ENCODE peak calls at places on chromosomes 12 and 14, in seven cellular contexts. G, D, S, O, T, R and B are unnamed samples.

GRCh38 chr12:112130461-112130998 is 5.2 kb downstream of the TRAFD1 start:
- DNase-seq in O (no peak), R (no peak), G (no peak), T (no peak), S (no peak), D (no peak), B (no peak)

GRCh38 chr14:74875941-74876913 is at the start of gene PROX2:
- DNase-seq in G (no peak), R (no peak), T (no peak), O (no peak), S (no peak), D (no peak), B (no peak)

GRCh38 chr12:51342416-51342815 is 4.1 kb downstream of the CELA1 start:
- DNase-seq in T (no peak), G (no peak), O (no peak), R (no peak), S (no peak), D (no peak), B (no peak)

GRCh38 chr14:89167705-89168104 is 249.3 kb downstream of the FOXN3 start:
- DNase-seq in D (no peak), R (no peak), G (no peak), S (no peak), T (no peak), O (no peak), B (no peak)

GRCh38 chr14:79856357-79856756 is 354.9 kb downstream of the DIO2 start:
- DNase-seq in T (no peak), S (no peak), D (no peak), O (no peak), G (no peak), R (no peak), B (no peak)

GRCh38 chr12:46938071-46938678 is 112.4 kb upstream of the SLC38A4 start:
- DNase-seq in O (no peak), R (no peak), G (no peak), S (no peak), D (no peak), T (no peak), B (no peak)

GRCh38 chr12:29611906-29612305 is 114.4 kb upstream of the OVCH1 start:
- DNase-seq in S (no peak), T (no peak), D (no peak), R (no peak), G (no peak), O (no peak), B (no peak)

GRCh38 chr14:77290705-77291104 is 19.7 kb upstream of the NGB start:
- DNase-seq in O (no peak), D (no peak), G (peak), T (no peak), R (no peak), S (no peak), B (no peak)

GRCh38 chr14:65062096-65063075 is 39.9 kb downstream of the MAX start:
- DNase-seq in S (no peak), O (no peak), R (no peak), D (no peak), G (no peak), T (no peak), B (no peak)

GRCh38 chr14:38662781-38663180 is 406.9 kb upstream of the CLEC14A start:
- DNase-seq in D (no peak), R (no peak), G (no peak), T (no peak), S (no peak), O (no peak), B (no peak)

GRCh38 chr12:91388573-91388972 is 206.0 kb upstream of the DCN start:
- DNase-seq in O (no peak), G (no peak), T (no peak), S (no peak), D (no peak), R (no peak), B (no peak)

GRCh38 chr12:117125769-117126168 is 26.6 kb upstream of the TESC start:
- DNase-seq in S (no peak), T (no peak), D (no peak), G (no peak), O (no peak), R (no peak), B (no peak)

GRCh38 chr14:53670701-53671100 is 285.9 kb downstream of the BMP4 start:
- DNase-seq in R (no peak), D (no peak), O (no peak), G (no peak), T (no peak), S (no peak), B (no peak)

GRCh38 chr14:78088941-78089340 is 81.2 kb upstream of the NRXN3 start:
- DNase-seq in G (peak), S (no peak), T (no peak), D (no peak), R (no peak), O (no peak), B (no peak)

GRCh38 chr12:79420146-79420618 is 270.6 kb downstream of the PAWR start:
- DNase-seq in T (no peak), G (peak), D (no peak), S (no peak), O (no peak), R (peak), B (no peak)

GRCh38 chr12:106108187-106108816 is 30.5 kb downstream of the NUAK1 start:
- DNase-seq in R (no peak), T (no peak), D (no peak), G (peak), S (peak), O (no peak), B (no peak)

DNA sequence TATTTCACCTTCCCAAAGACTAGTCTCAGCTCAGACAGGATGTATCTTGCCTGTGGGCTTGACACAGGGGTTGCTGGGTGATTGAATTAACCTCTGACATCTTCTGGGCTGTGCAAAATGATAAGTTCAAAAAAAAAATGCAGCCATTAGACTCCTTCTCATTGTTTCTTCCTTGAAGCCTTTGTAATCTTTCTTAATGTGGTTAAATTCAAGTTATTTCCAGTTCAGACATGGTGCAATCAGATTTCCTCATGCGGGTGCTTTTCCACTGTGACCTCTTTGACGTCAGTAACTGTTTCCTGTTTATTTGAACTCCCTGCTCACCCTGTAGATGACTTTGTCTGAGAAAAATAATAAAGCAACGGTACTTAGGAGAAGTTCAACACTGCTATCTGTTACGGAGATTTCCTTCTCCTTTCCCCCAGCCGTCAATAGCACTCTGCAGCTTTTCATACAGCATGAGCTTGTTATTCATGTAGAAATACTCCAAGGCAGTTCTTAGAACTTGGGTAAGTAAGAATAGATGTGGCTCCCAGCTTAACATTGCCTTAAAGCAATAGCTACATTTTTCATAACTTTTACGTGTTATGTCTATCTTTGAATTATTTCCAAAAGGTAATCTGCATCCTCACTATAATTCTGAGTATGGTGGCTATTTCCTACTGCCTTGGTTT is 155.5 kb downstream of the PRKCH start:
- DNase-seq in R (no peak), G (no peak), O (no peak), D (peak), S (peak), T (peak), B (no peak)
- H3K27ac ChIP-seq in R (no peak), G (no peak), O (peak), D (peak), S (peak), T (peak), B (peak)

GRCh38 chr14:71060795-71061455 is 153.7 kb downstream of the PCNX1 start:
- DNase-seq in T (no peak), S (no peak), D (no peak), O (no peak), G (peak), R (no peak), B (no peak)
- H3K27ac ChIP-seq in T (no peak), S (no peak), D (no peak), O (no peak), G (no peak), R (no peak), B (no peak)

GRCh38 chr12:3197131-3197818 is 120.1 kb downstream of the TSPAN9 start:
- DNase-seq in T (no peak), R (no peak), O (no peak), G (peak), S (no peak), D (no peak), B (no peak)

GRCh38 chr12:3193755-3194154 is 116.6 kb downstream of the TSPAN9 start:
- DNase-seq in O (no peak), D (no peak), T (no peak), R (no peak), S (no peak), G (no peak), B (no peak)

GRCh38 chr12:3196488-3196887 is 119.3 kb downstream of the TSPAN9 start:
- DNase-seq in G (no peak), D (no peak), T (no peak), O (no peak), R (no peak), S (no peak), B (no peak)

GRCh38 chr12:3195859-3196483 is 118.8 kb downstream of the TSPAN9 start:
- DNase-seq in G (peak), D (no peak), O (no peak), T (no peak), R (no peak), S (no peak), B (no peak)

GRCh38 chr12:3195337-3195736 is 118.2 kb downstream of the TSPAN9 start:
- DNase-seq in O (no peak), D (no peak), T (no peak), G (no peak), R (no peak), S (no peak), B (no peak)
- H3K27ac ChIP-seq in O (no peak), D (no peak), T (no peak), G (no peak), R (no peak), S (no peak), B (no peak)

GRCh38 chr14:105317546-105317945 is 3.0 kb downstream of the PACS2 start:
- DNase-seq in G (no peak), D (no peak), O (no peak), T (peak), R (no peak), S (no peak), B (peak)
- H3K27ac ChIP-seq in G (no peak), D (peak), O (no peak), T (peak), R (peak), S (peak), B (peak)

GRCh38 chr12:89454080-89454848 is 70.3 kb downstream of the GALNT4 start:
- DNase-seq in O (no peak), D (no peak), R (no peak), S (no peak), G (peak), T (no peak), B (no peak)
- H3K27ac ChIP-seq in O (peak), D (peak), R (no peak), S (peak), G (peak), T (peak), B (no peak)